ENCODE peak calls at places on chromosomes 2 and 18, in seven cellular contexts. W is hepatocyte, I is MM.1S, B is GM23248, R is OCI-LY7, Y is HCT116, C is PC-3. D is an unnamed sample.
A peak's percentile ranks its signal among the peaks of the same experiment; 100 is the strongest.

GRCh38 chr18:6489977-6490376 is 75.3 kb upstream of the L3MBTL4 start:
- DNase-seq in W (no peak), I (no peak), B (no peak), R (no peak), Y (no peak), C (no peak), D (no peak)

GRCh38 chr2:205872716-205873115 is 190.4 kb downstream of the NRP2 start:
- DNase-seq in W (no peak), I (no peak), B (no peak), R (no peak), Y (no peak), C (no peak), D (no peak)

GRCh38 chr2:132034646-132035045 is 127.1 kb downstream of the ANKRD30BL start:
- DNase-seq in W (no peak), I (no peak), B (no peak), R (no peak), Y (no peak), C (no peak), D (no peak)

GRCh38 chr2:2161871-2162653 is 169.0 kb downstream of the MYT1L start:
- DNase-seq in W (no peak), I (no peak), B (no peak), R (no peak), Y (no peak), C (no peak), D (no peak)

GRCh38 chr2:181122601-181123000 is 142.2 kb downstream of the UBE2E3 start:
- DNase-seq in W (no peak), I (no peak), B (no peak), R (no peak), Y (no peak), C (no peak), D (no peak)

GRCh38 chr2:230913812-230914211 is 11.2 kb downstream of the GPR55 start:
- DNase-seq in W (no peak), I (no peak), B (no peak), R (no peak), Y (no peak), C (no peak), D (no peak)

GRCh38 chr18:74375999-74376398 is 60.4 kb downstream of the C18orf63 start:
- DNase-seq in W (peak; percentile 36), I (no peak), B (peak; percentile 72), R (no peak), Y (no peak), C (peak; percentile 25), D (no peak)

GRCh38 chr18:45167631-45168225 is 447.5 kb upstream of the SLC14A2 start:
- DNase-seq in W (no peak), I (no peak), B (peak; percentile 87), R (no peak), Y (no peak), C (peak; percentile 51), D (no peak)

GRCh38 chr2:40372586-40372985 is 79.3 kb downstream of the SLC8A1 start:
- DNase-seq in W (no peak), I (no peak), B (peak; percentile 32), R (no peak), Y (no peak), C (no peak), D (no peak)

GRCh38 chr2:44652701-44653100 is 288.8 kb upstream of the SIX3 start:
- DNase-seq in W (no peak), I (no peak), B (no peak), R (no peak), Y (no peak), C (no peak), D (peak; percentile 49)

GRCh38 chr18:77248873-77249582 is 620 bp upstream of the GALR1 start:
- DNase-seq in W (no peak), I (no peak), B (no peak), R (no peak), Y (no peak), C (no peak), D (peak; percentile 44)

GRCh38 chr18:77251730-77252050 is 2.0 kb downstream of the GALR1 start:
- DNase-seq in W (no peak), I (no peak), B (no peak), R (no peak), Y (no peak), C (no peak), D (no peak)

GRCh38 chr18:77250501-77250925 is 865 bp downstream of the GALR1 start:
- DNase-seq in W (no peak), I (no peak), B (no peak), R (no peak), Y (no peak), C (no peak), D (peak; percentile 45)

GRCh38 chr18:77249583-77250500 is at the start of gene GALR1:
- DNase-seq in W (no peak), I (no peak), B (peak; percentile 5), R (no peak), Y (no peak), C (no peak), D (peak; percentile 77)

DNA sequence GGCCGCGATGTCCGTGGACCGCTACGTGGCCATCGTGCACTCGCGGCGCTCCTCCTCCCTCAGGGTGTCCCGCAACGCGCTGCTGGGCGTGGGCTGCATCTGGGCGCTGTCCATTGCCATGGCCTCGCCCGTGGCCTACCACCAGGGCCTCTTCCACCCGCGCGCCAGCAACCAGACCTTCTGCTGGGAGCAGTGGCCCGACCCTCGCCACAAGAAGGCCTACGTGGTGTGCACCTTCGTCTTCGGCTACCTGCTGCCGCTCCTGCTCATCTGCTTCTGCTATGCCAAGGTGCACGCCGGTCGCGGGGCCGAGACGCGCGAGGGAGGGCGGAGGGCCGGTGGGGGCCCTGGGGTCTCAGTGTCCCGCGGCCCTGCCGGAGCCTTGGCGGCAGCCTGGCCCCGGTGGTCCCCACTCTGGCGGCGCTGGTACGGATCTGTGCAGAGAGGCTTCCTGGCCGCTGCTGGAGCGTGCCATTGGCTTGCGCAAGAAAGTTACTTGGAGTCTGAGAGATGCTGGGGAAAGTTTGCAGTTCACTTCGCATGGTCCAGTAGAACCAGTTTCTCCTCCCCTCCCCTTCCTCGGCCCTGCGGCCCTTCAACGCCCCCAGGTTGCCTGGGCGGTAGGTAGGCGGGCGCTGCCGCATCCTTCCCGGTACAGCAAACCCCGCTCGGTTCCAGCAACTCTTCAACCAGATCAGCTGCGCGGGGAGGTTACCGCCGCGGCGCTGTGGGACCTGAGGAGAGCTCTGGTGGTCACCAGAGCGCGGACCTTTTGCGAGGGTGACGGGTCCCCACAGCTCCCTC is 1.5 kb downstream of the GALR1 start:
- DNase-seq in W (no peak), I (no peak), B (peak; percentile 8), R (no peak), Y (no peak), C (no peak), D (peak; percentile 73)
- H3K9me3 ChIP-seq in W (no peaks in the 10 kb centered on the region), I (no peaks in the 10 kb centered on the region), B (no peaks in the 10 kb centered on the region), R (no peaks in the 10 kb centered on the region), Y (no peaks in the 10 kb centered on the region), C (no peaks in the 10 kb centered on the region), D (peaks cover 3% of the 10 kb centered on the region)

GRCh38 chr2:70921031-70921430 is 14.7 kb upstream of the ATP6V1B1 start:
- DNase-seq in W (peak; percentile 2), I (no peak), B (no peak), R (no peak), Y (no peak), C (no peak), D (no peak)

GRCh38 chr2:70920367-70920715 is 15.4 kb upstream of the ATP6V1B1 start:
- DNase-seq in W (no peak), I (no peak), B (no peak), R (no peak), Y (no peak), C (no peak), D (no peak)

GRCh38 chr2:70922591-70923234 is 13.0 kb upstream of the ATP6V1B1 start:
- DNase-seq in W (peak; percentile 3), I (no peak), B (no peak), R (no peak), Y (no peak), C (no peak), D (no peak)

GRCh38 chr2:70923378-70924015 is 12.2 kb upstream of the ATP6V1B1 start:
- DNase-seq in W (peak; percentile 4), I (peak; percentile 23), B (no peak), R (peak; percentile 28), Y (no peak), C (peak; percentile 35), D (peak; percentile 56)

DNA sequence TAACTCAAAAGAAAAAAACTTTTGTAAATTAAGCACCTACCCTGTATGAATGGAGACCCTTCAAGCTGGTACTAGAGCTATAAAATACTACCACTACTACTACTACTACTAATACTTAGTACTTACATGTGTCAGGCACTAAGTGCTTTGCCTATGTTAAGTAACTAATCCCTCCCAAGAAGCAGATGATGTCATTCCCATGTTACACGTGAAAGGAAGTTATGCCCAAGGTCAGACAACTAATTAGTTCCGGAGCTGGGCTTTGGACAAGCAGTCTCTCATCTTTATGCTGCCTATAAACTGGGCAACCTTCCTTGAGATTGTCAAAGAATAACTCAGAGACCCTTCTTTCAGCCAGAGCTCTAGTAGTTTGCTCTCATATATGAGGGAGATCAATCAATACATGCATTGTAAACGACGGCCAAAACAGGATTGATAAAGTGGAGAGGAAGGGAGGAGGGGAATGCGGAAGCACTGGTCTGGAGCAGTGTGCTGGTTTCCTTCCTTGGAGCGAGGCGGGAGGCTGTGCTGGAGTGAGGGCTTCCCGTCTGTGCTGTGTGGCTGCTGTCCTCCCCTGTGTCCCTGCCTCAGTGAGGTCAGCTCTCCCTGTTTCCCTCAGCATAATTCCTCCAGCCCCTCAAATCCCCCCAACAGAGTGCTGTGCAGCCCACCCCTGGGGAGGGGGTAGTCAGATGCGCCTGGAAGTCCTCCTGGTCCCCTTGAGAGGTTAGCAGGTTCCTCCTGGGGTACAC is 13.7 kb upstream of the ATP6V1B1 start:
- DNase-seq in W (peak; percentile 23), I (no peak), B (peak; percentile 31), R (no peak), Y (no peak), C (no peak), D (no peak)
- TF ChIP-seq EZH2phosphoT487 in W (no peak), I (no peak), B (no peak), R (no peak), Y (no peak), C (no peak), D (no peak)

DNA sequence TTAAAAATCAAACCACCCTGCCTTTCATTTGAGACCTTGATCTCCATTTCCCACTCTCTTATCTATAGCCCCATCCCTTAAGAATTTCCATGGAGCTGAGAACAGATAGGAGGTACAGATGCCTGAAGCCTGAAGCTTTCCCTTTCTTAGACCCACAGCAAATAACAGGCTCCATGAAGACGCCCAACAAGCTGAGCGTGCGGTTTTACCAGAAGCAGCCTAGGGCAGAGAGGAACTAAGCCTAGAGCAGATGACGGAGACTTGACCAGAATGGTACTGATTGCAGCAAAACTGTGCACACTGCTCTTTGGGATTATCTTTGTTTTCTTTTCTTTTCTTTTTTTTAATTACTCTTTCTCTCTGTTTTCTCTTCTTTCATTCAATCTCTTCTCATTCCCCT is 1.8 kb upstream of the ERBB4 start:
- DNase-seq in W (peak; percentile 15), I (no peak), B (no peak), R (no peak), Y (no peak), C (no peak), D (no peak)
- H3K9me3 ChIP-seq in W (no peaks in the 10 kb centered on the region), I (no peaks in the 10 kb centered on the region), B (no peaks in the 10 kb centered on the region), R (no peaks in the 10 kb centered on the region), Y (no peaks in the 10 kb centered on the region), C (no peaks in the 10 kb centered on the region), D (no peaks in the 10 kb centered on the region)

DNA sequence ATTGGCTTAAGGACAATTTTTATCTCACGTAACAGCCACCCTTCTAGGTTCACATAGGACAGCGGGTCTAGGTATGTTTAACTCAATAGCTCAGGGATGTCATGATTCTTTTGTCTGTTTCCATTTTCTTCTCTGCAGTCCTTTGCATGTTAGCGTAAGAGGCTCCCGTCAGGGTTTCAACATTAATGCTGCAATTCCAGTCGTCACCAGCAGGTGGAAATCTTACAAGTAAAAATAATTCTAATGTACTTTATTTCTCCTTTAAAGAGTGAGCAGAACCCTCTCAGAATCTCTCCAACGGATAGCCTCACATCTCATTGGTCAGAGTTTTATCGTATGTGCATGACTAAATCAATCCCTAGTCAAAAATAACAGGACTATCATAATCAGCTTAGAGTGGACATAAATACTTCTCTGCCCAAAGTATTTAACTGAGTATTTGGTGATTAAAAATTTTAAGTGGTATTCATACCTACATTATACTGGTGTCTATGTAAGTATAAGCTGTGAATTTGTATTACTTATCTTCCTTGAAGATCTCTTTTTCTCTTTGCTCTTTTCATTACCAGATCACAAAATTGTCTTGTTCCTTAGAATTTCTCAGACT is 487.2 kb upstream of the GCFC2 start:
- DNase-seq in W (peak; percentile 86), I (peak; percentile 72), B (peak; percentile 59), R (peak; percentile 61), Y (peak; percentile 19), C (peak; percentile 83), D (peak; percentile 80)
- TF ChIP-seq EZH2phosphoT487 in W (no peak), I (no peak), B (no peak), R (no peak), Y (no peak), C (no peak), D (no peak)